ENCODE peak calls at places on chromosomes 7 and 10, in eight cellular contexts. M is epithelial cell of esophagus, N is DMS53, Q is T-helper 17 cell, A is IMR-90, C is iPS DF 6.9, Z is midbrain, O is Caco-2. K is an unnamed sample.

GRCh38 chr7:147406521-147407115 is 1183.9 kb upstream of the C7orf33 start:
- DNase-seq in A (peak; percentile 37), Z (no peak), O (no peak), C (no peak), Q (no peak), M (no peak), N (no peak), K (no peak)

GRCh38 chr7:51255536-51256243 is 60.9 kb downstream of the COBL start:
- DNase-seq in Q (no peak), A (no peak), O (no peak), N (no peak), C (no peak), M (peak; percentile 19), Z (peak; percentile 56), K (no peak)

GRCh38 chr10:59589721-59590120 is 119.9 kb downstream of the SLC16A9 start:
- DNase-seq in M (no peak), A (no peak), O (no peak), Q (no peak), N (no peak), C (no peak), Z (no peak), K (no peak)

GRCh38 chr7:40885503-40885902 is 750.7 kb downstream of the SUGCT start:
- DNase-seq in Q (no peak), A (peak; percentile 49), C (no peak), Z (no peak), N (peak; percentile 31), M (no peak), O (no peak), K (no peak)

GRCh38 chr10:128210215-128211063 is 84.2 kb upstream of the MKI67 start:
- DNase-seq in C (peak; percentile 25), A (no peak), M (peak; percentile 34), Z (peak; percentile 19), Q (peak; percentile 68), N (peak; percentile 11), O (peak; percentile 72), K (peak; percentile 77)

GRCh38 chr7:83161186-83161585 is 1.5 kb downstream of the PCLO start:
- DNase-seq in Z (no peak), A (no peak), N (peak; percentile 29), Q (no peak), O (no peak), C (no peak), M (peak; percentile 15), K (no peak)

GRCh38 chr10:105398202-105398601 is 757.1 kb downstream of the SORCS3 start:
- DNase-seq in Q (no peak), M (no peak), C (no peak), O (no peak), Z (no peak), N (no peak), A (no peak), K (no peak)

GRCh38 chr10:4254101-4254994 is 469.3 kb upstream of the KLF6 start:
- DNase-seq in Z (no peak), O (no peak), M (peak; percentile 66), C (no peak), N (no peak), Q (no peak), A (peak; percentile 99), K (no peak)

GRCh38 chr10:86366033-86366901 is at the start of gene GRID1:
- DNase-seq in A (no peak), M (peak; percentile 37), O (peak; percentile 71), Z (peak; percentile 81), N (peak; percentile 59), Q (no peak), C (no peak), K (no peak)

GRCh38 chr10:34628174-34628802 is 186.8 kb downstream of the PARD3 start:
- DNase-seq in Z (no peak), N (no peak), M (no peak), C (no peak), A (peak; percentile 46), O (no peak), Q (no peak), K (no peak)

GRCh38 chr7:49789736-49790135 is 16.3 kb downstream of the VWC2 start:
- DNase-seq in C (no peak), Z (no peak), Q (no peak), M (no peak), N (no peak), O (no peak), A (no peak), K (no peak)

GRCh38 chr7:21550821-21551531 is 8.1 kb downstream of the DNAH11 start:
- DNase-seq in N (peak; percentile 98), C (peak; percentile 61), Z (no peak), M (peak; percentile 83), A (no peak), Q (no peak), O (peak; percentile 73), K (no peak)

GRCh38 chr10:11447571-11447970 is 163.9 kb downstream of the USP6NL start:
- DNase-seq in M (no peak), N (no peak), C (no peak), O (no peak), Q (no peak), Z (no peak), A (no peak), K (no peak)

GRCh38 chr7:98054585-98054984 is 52.1 kb upstream of the LMTK2 start:
- DNase-seq in Z (no peak), A (no peak), C (no peak), Q (no peak), M (peak; percentile 75), N (no peak), O (peak; percentile 19), K (no peak)

GRCh38 chr10:78177431-78178185 is 143.9 kb downstream of the RPS24 start:
- DNase-seq in Z (no peak), A (no peak), C (no peak), N (no peak), O (no peak), M (no peak), Q (no peak), K (no peak)

GRCh38 chr10:132477398-132478340 is 59.9 kb upstream of the INPP5A start:
- DNase-seq in Q (no peak), M (no peak), O (no peak), C (no peak), Z (no peak), N (no peak), A (no peak), K (no peak)

GRCh38 chr7:102927303-102927933 is 14.6 kb downstream of the LRRC17 start:
- DNase-seq in O (peak; percentile 13), N (no peak), C (no peak), Z (no peak), Q (no peak), M (no peak), A (no peak), K (no peak)

GRCh38 chr10:133372507-133372906 is 647 bp downstream of the ECHS1 start:
- DNase-seq in Q (no peak), N (no peak), A (no peak), Z (no peak), M (no peak), O (no peak), C (no peak), K (no peak)

GRCh38 chr10:8116926-8117493 is 62.5 kb downstream of the GATA3 start:
- DNase-seq in M (no peak), N (no peak), A (no peak), O (no peak), Q (no peak), Z (no peak), C (no peak), K (no peak)

GRCh38 chr10:70137927-70138883 is 5.6 kb upstream of the AIFM2 start:
- DNase-seq in O (no peak), Q (no peak), A (no peak), M (peak; percentile 54), C (no peak), N (no peak), Z (no peak), K (no peak)

GRCh38 chr10:29257106-29257783 is 31.6 kb upstream of the LYZL1 start:
- DNase-seq in Q (no peak), O (peak; percentile 73), N (no peak), A (peak; percentile 86), M (no peak), C (no peak), Z (no peak), K (no peak)

GRCh38 chr10:45429790-45430189 is 55.8 kb downstream of the ALOX5 start:
- DNase-seq in C (no peak), Z (no peak), A (no peak), Q (no peak), N (no peak), M (no peak), O (no peak), K (no peak)

GRCh38 chr7:47180268-47180826 is 401.6 kb downstream of the TNS3 start:
- DNase-seq in N (peak; percentile 85), M (peak; percentile 57), C (no peak), Z (peak; percentile 48), O (peak; percentile 63), Q (no peak), A (peak; percentile 72), K (no peak)

GRCh38 chr7:36115448-36116321 is 37.4 kb upstream of the EEPD1 start:
- DNase-seq in M (peak; percentile 98), A (peak; percentile 97), C (no peak), O (no peak), N (peak; percentile 34), Q (no peak), Z (no peak), K (no peak)

GRCh38 chr10:114256822-114257221 is 17.8 kb downstream of the VWA2 start:
- DNase-seq in C (no peak), Z (no peak), M (no peak), A (no peak), O (no peak), N (no peak), Q (no peak), K (no peak)

GRCh38 chr7:142496545-142496991 is 238.7 kb upstream of the PRSS58 start:
- DNase-seq in O (peak; percentile 11), C (no peak), N (peak; percentile 43), Q (no peak), M (peak; percentile 67), A (peak; percentile 54), Z (peak; percentile 49), K (no peak)

GRCh38 chr7:129348023-129348740 is 86.0 kb upstream of the STRIP2 start:
- DNase-seq in C (no peak), O (no peak), N (no peak), Q (no peak), A (no peak), Z (no peak), M (no peak), K (no peak)

GRCh38 chr10:191703-192518 is 56.7 kb downstream of the ZMYND11 start:
- DNase-seq in M (peak; percentile 56), Z (no peak), C (no peak), A (peak; percentile 75), Q (no peak), N (no peak), O (no peak), K (no peak)

GRCh38 chr10:9198611-9199010 is 1144.1 kb downstream of the GATA3 start:
- DNase-seq in O (no peak), A (peak; percentile 80), C (no peak), N (no peak), Z (no peak), Q (no peak), M (peak; percentile 58), K (no peak)

GRCh38 chr7:5382281-5383041 is 41.2 kb downstream of the TNRC18 start:
- DNase-seq in M (no peak), N (no peak), A (peak; percentile 15), Q (no peak), O (no peak), C (peak; percentile 25), Z (peak; percentile 23), K (no peak)

K was measured in immature natural killer cell.